ENCODE peak calls at places on chromosome 15, in ten cellular contexts. V is upper lobe of right lung; E is ovary; Z is right atrium auricular region; P is PC-3; J is HCT116; G is Panc1; F is WERI-Rb-1; C is CD8-positive, alpha-beta T cell; H is IMR-90. A is an unnamed sample. For H3K9me3 and H3K36me3, the result is how much of the 10 kb centered on the place peaks cover.

GRCh38 chr15:67110958-67111864 is 45.8 kb downstream of the SMAD3 start:
- DNase-seq in V (no peak), E (no peak), Z (no peak), P (no peak), J (no peak), G (no peak), F (no peak), C (no peak), H (peak), A (no peak)

GRCh38 chr15:78389356-78389755 is 48.7 kb upstream of the IREB2 start:
- DNase-seq in V (no peak), E (no peak), Z (no peak), P (no peak), J (no peak), G (no peak), F (no peak), C (no peak), H (no peak), A (no peak)

GRCh38 chr15:78418239-78418638 is 19.8 kb upstream of the IREB2 start:
- DNase-seq in V (no peak), E (no peak), Z (no peak), P (peak), J (no peak), G (no peak), F (no peak), C (no peak), H (peak), A (no peak)

GRCh38 chr15:58484794-58485600 is 53.2 kb downstream of the LIPC start:
- DNase-seq in V (no peak), E (no peak), Z (no peak), P (no peak), J (no peak), G (no peak), F (no peak), C (peak), H (no peak), A (no peak)

GRCh38 chr15:29334544-29334943 is 64.9 kb upstream of the NSMCE3 start:
- DNase-seq in V (no peak), E (no peak), Z (no peak), P (no peak), J (no peak), G (no peak), F (no peak), C (no peak), H (no peak), A (no peak)

GRCh38 chr15:65006876-65007275 is 17.2 kb upstream of the SPG21 start:
- DNase-seq in V (no peak), E (no peak), Z (no peak), P (no peak), J (no peak), G (no peak), F (no peak), C (no peak), H (no peak), A (no peak)

GRCh38 chr15:62071711-62072308 is 5.0 kb downstream of the C2CD4A start:
- DNase-seq in V (no peak), E (no peak), Z (no peak), P (peak), J (no peak), G (no peak), F (no peak), C (no peak), H (peak), A (peak)

GRCh38 chr15:90642464-90643300 is 74.5 kb upstream of the BLM start:
- DNase-seq in V (no peak), E (no peak), Z (no peak), P (no peak), J (no peak), G (no peak), F (no peak), C (no peak), H (no peak), A (no peak)

GRCh38 chr15:99421172-99421656 is 144.6 kb upstream of the MEF2A start:
- DNase-seq in V (peak), E (peak), Z (no peak), P (no peak), J (no peak), G (no peak), F (no peak), C (peak), H (peak), A (peak)

GRCh38 chr15:87207945-87208580 is 1048.5 kb downstream of the NTRK3 start:
- DNase-seq in V (no peak), E (no peak), Z (no peak), P (peak), J (no peak), G (no peak), F (peak), C (no peak), H (peak), A (no peak)
- H3K9me3 ChIP-seq in V (under half), E (under half), Z (under half), P (under half), J (under half), G (under half), F (under half), C (under half), H (under half), A (under half)

GRCh38 chr15:50138391-50138790 is 19.4 kb upstream of the ATP8B4 start:
- DNase-seq in V (no peak), E (no peak), Z (no peak), P (peak), J (no peak), G (no peak), F (no peak), C (no peak), H (peak), A (no peak)
- TF ChIP-seq CTCF in V (peak), E (no peak), Z (no peak), P (peak), J (peak), G (no peak), F (no peak), C (no peak), H (peak), A (no peak)

GRCh38 chr15:52351206-52351907 is 55.8 kb upstream of the MYO5C start:
- DNase-seq in V (no peak), E (no peak), Z (no peak), P (no peak), J (no peak), G (no peak), F (no peak), C (no peak), H (no peak), A (no peak)
- H3K36me3 ChIP-seq in V (under half), E (under half), Z (under half), P (under half), J (under half), G (under half), F (under half), C (under half), H (under half), A (under half)

GRCh38 chr15:46848704-46849103 is 868.6 kb upstream of the SEMA6D start:
- DNase-seq in V (no peak), E (no peak), Z (no peak), P (peak), J (no peak), G (no peak), F (no peak), C (no peak), H (peak), A (no peak)

GRCh38 chr15:46855388-46855787 is 861.9 kb upstream of the SEMA6D start:
- DNase-seq in V (no peak), E (no peak), Z (no peak), P (no peak), J (no peak), G (no peak), F (no peak), C (no peak), H (no peak), A (no peak)

GRCh38 chr15:46854559-46854958 is 862.7 kb upstream of the SEMA6D start:
- DNase-seq in V (no peak), E (no peak), Z (no peak), P (no peak), J (no peak), G (no peak), F (no peak), C (no peak), H (no peak), A (no peak)

GRCh38 chr15:46857103-46857502 is 860.2 kb upstream of the SEMA6D start:
- DNase-seq in V (no peak), E (no peak), Z (no peak), P (no peak), J (no peak), G (no peak), F (no peak), C (no peak), H (no peak), A (no peak)

GRCh38 chr15:46853600-46853999 is 863.7 kb upstream of the SEMA6D start:
- DNase-seq in V (no peak), E (no peak), Z (no peak), P (no peak), J (no peak), G (no peak), F (no peak), C (no peak), H (no peak), A (no peak)
- H3K9me3 ChIP-seq in V (under half), E (under half), Z (under half), P (under half), J (half or more), G (under half), F (under half), C (under half), H (under half), A (under half)

DNA sequence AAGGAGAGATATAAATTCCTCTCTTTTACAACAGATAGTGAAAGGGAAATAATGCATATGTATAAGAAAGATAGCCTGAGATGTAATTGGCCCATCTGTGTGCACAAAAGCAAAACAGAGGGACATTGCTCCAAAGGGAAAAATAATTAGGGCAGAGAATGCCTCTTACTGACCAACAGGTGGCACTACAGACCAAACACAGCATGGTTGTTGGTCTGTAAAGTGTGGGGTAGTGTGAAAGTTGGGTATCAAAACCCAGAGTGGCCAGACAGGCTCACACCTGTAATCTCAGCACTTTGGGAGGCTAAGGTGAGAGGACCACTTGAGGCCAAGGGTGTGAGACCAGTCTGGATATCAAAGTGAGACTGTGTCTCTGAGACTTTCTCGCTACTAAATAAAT is 4.5 kb upstream of the TLNRD1 start:
- DNase-seq in V (no peak), E (no peak), Z (no peak), P (peak), J (no peak), G (no peak), F (peak), C (no peak), H (no peak), A (no peak)
- TF ChIP-seq CTCF in V (peak), E (no peak), Z (peak), P (peak), J (peak), G (peak), F (peak), C (peak), H (peak), A (peak)

DNA sequence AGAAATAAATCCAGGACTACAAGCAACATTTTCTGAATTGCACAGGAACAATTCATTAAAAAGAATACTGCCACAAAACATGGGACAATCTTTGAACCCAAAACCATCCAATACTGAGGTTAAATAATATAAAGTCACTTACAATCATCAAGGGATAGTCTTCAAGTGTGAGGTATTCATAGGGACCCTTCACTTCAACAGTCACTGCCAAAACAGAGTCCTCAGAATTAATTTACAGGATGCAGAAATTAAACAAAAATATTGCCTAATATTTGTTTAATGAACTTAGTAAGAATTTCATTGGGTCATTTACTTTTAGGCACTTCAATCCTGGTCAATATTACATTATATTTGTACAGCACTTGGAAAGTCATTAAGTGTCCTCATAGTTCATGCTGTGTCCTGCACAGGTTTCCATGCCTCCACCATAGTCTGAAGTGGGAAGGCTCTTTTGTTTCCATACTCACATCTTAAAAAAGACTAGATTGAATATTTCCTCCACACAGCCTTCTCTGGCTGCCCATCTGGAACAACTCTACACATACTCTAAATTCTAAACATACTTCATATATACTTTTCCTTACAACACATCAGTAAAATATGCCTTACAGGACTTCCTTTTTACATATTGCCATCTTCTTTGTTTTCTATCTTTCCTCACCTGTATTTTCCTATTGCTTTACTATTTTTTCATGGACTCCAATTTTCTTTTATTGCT is 31.6 kb upstream of the VPS39 start:
- DNase-seq in V (no peak), E (no peak), Z (no peak), P (no peak), J (no peak), G (no peak), F (no peak), C (no peak), H (peak), A (no peak)
- H3K36me3 ChIP-seq in V (half or more), E (under half), Z (half or more), P (half or more), J (under half), G (under half), F (under half), C (under half), H (under half), A (under half)

GRCh38 chr15:88618686-88619085 is 2.5 kb upstream of the AEN start:
- DNase-seq in V (no peak), E (no peak), Z (no peak), P (peak), J (no peak), G (no peak), F (no peak), C (no peak), H (no peak), A (no peak)
- H3K9me3 ChIP-seq in V (under half), E (under half), Z (under half), P (under half), J (under half), G (under half), F (under half), C (under half), H (under half), A (under half)